ENCODE peak calls at places on chromosomes 1 and 21, in ten cellular contexts. J, G, Z, E, C, W, O, N, B and F are unnamed samples.
A peak's percentile ranks its signal among the peaks of the same experiment; 100 is the strongest.

GRCh38 chr1:230611128-230611914 is 31.0 kb upstream of the COG2 start:
- DNase-seq in J (no peak), G (no peak), Z (no peak), E (no peak), C (peak; percentile 38), W (no peak), O (no peak), N (no peak), B (no peak), F (no peak)

GRCh38 chr1:51638350-51638749 is 21.5 kb downstream of the OSBPL9 start:
- DNase-seq in J (no peak), G (no peak), Z (no peak), E (no peak), C (no peak), W (no peak), O (no peak), N (no peak), B (no peak), F (no peak)

GRCh38 chr1:47434051-47434842 is 3.6 kb upstream of the FOXD2 start:
- DNase-seq in J (no peak), G (peak; percentile 58), Z (no peak), E (peak; percentile 47), C (no peak), W (peak; percentile 67), O (peak; percentile 39), N (no peak), B (no peak), F (no peak)

GRCh38 chr1:74247881-74248528 is 12.8 kb downstream of the TNNI3K start:
- DNase-seq in J (no peak), G (no peak), Z (no peak), E (no peak), C (no peak), W (no peak), O (no peak), N (no peak), B (no peak), F (no peak)

GRCh38 chr1:8510041-8510823 is 192.3 kb downstream of the SLC45A1 start:
- DNase-seq in J (no peak), G (peak; percentile 80), Z (no peak), E (no peak), C (no peak), W (no peak), O (no peak), N (no peak), B (no peak), F (no peak)

GRCh38 chr1:178530037-178530402 is 17.1 kb downstream of the TEX35 start:
- DNase-seq in J (no peak), G (peak; percentile 28), Z (peak; percentile 57), E (no peak), C (no peak), W (no peak), O (no peak), N (no peak), B (no peak), F (no peak)

GRCh38 chr1:13892671-13893325 is 192.8 kb downstream of the PRDM2 start:
- DNase-seq in J (no peak), G (no peak), Z (no peak), E (peak; percentile 78), C (peak; percentile 54), W (no peak), O (peak; percentile 11), N (no peak), B (no peak), F (no peak)

GRCh38 chr1:221334082-221334481 is 407.8 kb downstream of the DUSP10 start:
- DNase-seq in J (no peak), G (peak; percentile 58), Z (no peak), E (no peak), C (no peak), W (no peak), O (no peak), N (no peak), B (no peak), F (no peak)

GRCh38 chr1:168772428-168772827 is 43.4 kb upstream of the DPT start:
- DNase-seq in J (no peak), G (peak; percentile 51), Z (no peak), E (no peak), C (no peak), W (no peak), O (no peak), N (no peak), B (no peak), F (no peak)

GRCh38 chr1:56535362-56535761 is 44.0 kb downstream of the PLPP3 start:
- DNase-seq in J (no peak), G (no peak), Z (no peak), E (no peak), C (no peak), W (no peak), O (no peak), N (no peak), B (no peak), F (no peak)

GRCh38 chr1:216181590-216181989 is 241.7 kb downstream of the USH2A start:
- DNase-seq in J (no peak), G (no peak), Z (no peak), E (no peak), C (no peak), W (no peak), O (no peak), N (no peak), B (no peak), F (no peak)

GRCh38 chr21:26756491-26757159 is 88.6 kb downstream of the ADAMTS1 start:
- DNase-seq in J (no peak), G (peak; percentile 42), Z (no peak), E (no peak), C (no peak), W (no peak), O (no peak), N (no peak), B (no peak), F (no peak)

GRCh38 chr1:106584663-106585062 is 471.8 kb upstream of the PRMT6 start:
- DNase-seq in J (no peak), G (no peak), Z (no peak), E (no peak), C (no peak), W (no peak), O (no peak), N (no peak), B (no peak), F (no peak)

GRCh38 chr1:182699673-182700350 is 15.4 kb upstream of the RGS8 start:
- DNase-seq in J (no peak), G (no peak), Z (no peak), E (peak; percentile 47), C (peak; percentile 97), W (no peak), O (peak; percentile 17), N (no peak), B (peak; percentile 56), F (no peak)

GRCh38 chr1:84691139-84691783 is 1.0 kb upstream of the SSX2IP start:
- DNase-seq in J (no peak), G (no peak), Z (no peak), E (no peak), C (no peak), W (no peak), O (no peak), N (no peak), B (no peak), F (no peak)

GRCh38 chr1:150267896-150268295 is 920 bp downstream of the APH1A start:
- DNase-seq in J (no peak), G (peak; percentile 8), Z (no peak), E (no peak), C (no peak), W (no peak), O (no peak), N (no peak), B (no peak), F (no peak)